ENCODE peak calls at places on chromosomes 6 and 20, in eight cellular contexts. S is C1 segment of cervical spinal cord; R is fibroblast of the aortic adventitia; K is astrocyte of the spinal cord; W is MM.1S; Y is ELF-1; Q is ELR; E is activated naive CD4-positive, alpha-beta T cell. L is an unnamed sample.

GRCh38 chr6:105510746-105511145 is 107.9 kb upstream of the PREP start:
- DNase-seq in S (no peak), R (peak; percentile 76), W (no peak), K (peak; percentile 38), Y (no peak), Q (peak; percentile 28), E (no peak), L (peak; percentile 20)

GRCh38 chr6:60695232-60695631 is 1590.8 kb downstream of the KHDRBS2 start:
- DNase-seq in Y (no peak), E (no peak), Q (no peak), K (no peak), R (no peak), S (no peak), W (no peak), L (no peak)

GRCh38 chr20:12316794-12317193 is 399.1 kb downstream of the BTBD3 start:
- DNase-seq in K (no peak), Y (no peak), R (no peak), S (no peak), Q (no peak), W (no peak), E (no peak), L (no peak)

GRCh38 chr6:90508753-90509152 is 78.1 kb downstream of the MAP3K7 start:
- DNase-seq in Y (peak; percentile 76), S (no peak), R (no peak), W (no peak), E (no peak), K (no peak), Q (peak; percentile 10), L (no peak)

GRCh38 chr20:36604952-36605308 is 649 bp upstream of the RAB5IF start:
- DNase-seq in E (no peak), Q (no peak), W (peak; percentile 72), S (no peak), K (no peak), Y (no peak), R (no peak), L (no peak)

GRCh38 chr20:15812696-15813095 is 760.6 kb downstream of the KIF16B start:
- DNase-seq in E (no peak), W (no peak), S (no peak), R (no peak), K (no peak), Q (no peak), Y (no peak), L (no peak)

GRCh38 chr6:4403828-4404227 is 268.5 kb upstream of the ECI2 start:
- DNase-seq in S (no peak), Y (no peak), R (no peak), W (no peak), Q (no peak), E (no peak), K (no peak), L (no peak)

GRCh38 chr6:63615590-63615989 is 20.0 kb upstream of the PHF3 start:
- DNase-seq in Q (peak; percentile 20), W (no peak), S (no peak), Y (no peak), R (no peak), E (no peak), K (no peak), L (no peak)

L was measured in AG09319.